ENCODE peak calls at places on chromosomes 1 and 21, in four cellular contexts. W is small intestine, G is T47D, V is astrocyte of the spinal cord. S is an unnamed sample.

GRCh38 chr1:9182784-9183257 is 51.8 kb upstream of the H6PD start:
- DNase-seq in W (no peak), V (no peak), G (no peak), S (no peak)

GRCh38 chr21:43717967-43718871 is 710 bp upstream of the PDXK start:
- DNase-seq in G (no peak), W (no peak), V (no peak), S (no peak)

GRCh38 chr1:39722495-39722894 is 16.2 kb upstream of the PPIE start:
- DNase-seq in V (no peak), W (no peak), G (no peak), S (no peak)

GRCh38 chr21:36419996-36420395 is 34.8 kb downstream of the CHAF1B start:
- DNase-seq in G (peak; percentile 88), W (peak; percentile 61), V (peak; percentile 90), S (peak; percentile 80)

GRCh38 chr21:45700461-45700860 is 56.9 kb downstream of the PCBP3 start:
- DNase-seq in G (no peak), V (no peak), W (no peak), S (no peak)

GRCh38 chr1:108041360-108042143 is 76.6 kb upstream of the VAV3 start:
- DNase-seq in G (no peak), V (no peak), W (no peak), S (no peak)

GRCh38 chr1:201628490-201628889 is 89.6 kb downstream of the NAV1 start:
- DNase-seq in V (no peak), G (no peak), W (no peak), S (peak; percentile 53)

GRCh38 chr1:203480525-203481084 is 5.0 kb downstream of the PRELP start:
- DNase-seq in G (peak; percentile 63), V (peak; percentile 60), W (peak; percentile 85), S (peak; percentile 84)

GRCh38 chr1:229203030-229203751 is 67.7 kb upstream of the RAB4A start:
- DNase-seq in G (no peak), V (peak; percentile 14), W (no peak), S (peak; percentile 70)

GRCh38 chr1:201894343-201895119 is 5.8 kb downstream of the SHISA4 start:
- DNase-seq in V (no peak), G (no peak), W (no peak), S (no peak)

GRCh38 chr1:6870086-6870485 is 84.8 kb downstream of the CAMTA1 start:
- DNase-seq in V (no peak), G (no peak), W (no peak), S (no peak)

GRCh38 chr1:19772053-19772452 is 27.7 kb downstream of the TMCO4 start:
- DNase-seq in G (no peak), V (no peak), W (no peak), S (no peak)

GRCh38 chr1:90550616-90551406 is 166.3 kb downstream of the BARHL2 start:
- DNase-seq in W (no peak), V (no peak), G (no peak), S (no peak)

GRCh38 chr21:36075953-36076352 is 6.1 kb downstream of the CBR1 start:
- DNase-seq in V (no peak), G (no peak), W (no peak), S (no peak)

GRCh38 chr1:184838374-184838995 is 83.8 kb upstream of the EDEM3 start:
- DNase-seq in G (peak; percentile 57), V (peak; percentile 93), W (peak; percentile 50), S (no peak)

GRCh38 chr1:26035959-26036755 is 9.8 kb downstream of the SLC30A2 start:
- DNase-seq in G (peak; percentile 74), V (peak; percentile 61), W (peak; percentile 67), S (peak; percentile 77)

GRCh38 chr1:41650176-41650519 is 165.7 kb upstream of the EDN2 start:
- DNase-seq in V (no peak), G (no peak), W (no peak), S (no peak)

GRCh38 chr1:173243300-173243699 is 36.2 kb upstream of the TNFSF4 start:
- DNase-seq in G (no peak), W (no peak), V (no peak), S (no peak)

S was measured in BE2C.